ENCODE peak calls at places on chromosomes 3 and 15, in six cellular contexts. S, W, B, T, L and V are unnamed samples.

GRCh38 chr15:45588199-45588910 is 1.2 kb downstream of the BLOC1S6 start:
- DNase-seq in T (peak; percentile 54), S (no peak), W (no peak), B (no peak), L (peak; percentile 41), V (peak; percentile 39)

GRCh38 chr3:29695905-29696238 is 415.0 kb downstream of the RBMS3 start:
- DNase-seq in B (peak; percentile 2), L (no peak), T (no peak), W (no peak), S (no peak), V (no peak)

GRCh38 chr3:187889601-187890404 is 144.5 kb upstream of the BCL6 start:
- DNase-seq in W (peak; percentile 13), L (no peak), T (no peak), S (no peak), B (no peak), V (peak; percentile 38)

GRCh38 chr3:162764672-162765071 is 1268.1 kb downstream of the OTOL1 start:
- DNase-seq in B (no peak), T (no peak), W (no peak), L (no peak), S (no peak), V (no peak)

GRCh38 chr3:157099337-157100078 is 60.4 kb downstream of the CCNL1 start:
- DNase-seq in L (peak; percentile 47), B (no peak), W (no peak), T (no peak), S (no peak), V (no peak)

GRCh38 chr3:188385295-188385694 is 231.3 kb downstream of the LPP start:
- DNase-seq in W (no peak), S (no peak), B (no peak), T (no peak), L (no peak), V (no peak)

GRCh38 chr15:100336061-100336460 is 5.7 kb downstream of the ADAMTS17 start:
- DNase-seq in T (no peak), B (peak; percentile 8), L (no peak), W (no peak), S (no peak), V (no peak)

GRCh38 chr3:111541911-111542483 is at the start of gene CD96:
- DNase-seq in W (no peak), L (peak; percentile 65), T (no peak), S (peak; percentile 24), B (no peak), V (peak; percentile 5)

GRCh38 chr3:37867144-37867543 is 5.5 kb downstream of the CTDSPL start:
- DNase-seq in W (no peak), L (no peak), T (no peak), S (no peak), B (no peak), V (no peak)

GRCh38 chr3:139427283-139428060 is 38.0 kb upstream of the COPB2 start:
- DNase-seq in B (peak; percentile 88), W (peak; percentile 60), L (peak; percentile 71), S (no peak), T (peak; percentile 91), V (peak; percentile 97)

GRCh38 chr3:195834675-195835583 is 23.2 kb upstream of the MUC4 start:
- DNase-seq in W (no peak), L (no peak), B (peak; percentile 1), T (no peak), S (peak; percentile 59), V (no peak)

GRCh38 chr3:171873561-171873960 is 30.4 kb downstream of the TMEM212 start:
- DNase-seq in L (peak; percentile 70), T (no peak), W (no peak), S (no peak), B (no peak), V (peak; percentile 60)

GRCh38 chr15:38699633-38700230 is 135.1 kb upstream of the RASGRP1 start:
- DNase-seq in B (peak; percentile 76), L (peak; percentile 65), S (peak; percentile 83), T (peak; percentile 89), W (peak; percentile 54), V (peak; percentile 83)

GRCh38 chr3:16529264-16529663 is 15.8 kb upstream of the RFTN1 start:
- DNase-seq in L (no peak), T (no peak), B (no peak), W (no peak), S (no peak), V (peak; percentile 46)

GRCh38 chr15:83626171-83626802 is 27.6 kb upstream of the ADAMTSL3 start:
- DNase-seq in T (no peak), W (no peak), S (no peak), B (no peak), L (no peak), V (no peak)

GRCh38 chr15:43901485-43901884 is 74.7 kb downstream of the WDR76 start:
- DNase-seq in W (no peak), B (no peak), T (no peak), L (no peak), S (no peak), V (no peak)

GRCh38 chr3:45130476-45130875 is 15.7 kb downstream of the CDCP1 start:
- DNase-seq in B (no peak), L (no peak), T (no peak), W (no peak), S (no peak), V (no peak)

GRCh38 chr3:193730498-193730897 is 137.5 kb downstream of the OPA1 start:
- DNase-seq in W (no peak), T (no peak), L (no peak), S (no peak), B (no peak), V (no peak)

GRCh38 chr3:120634539-120634938 is 38.4 kb downstream of the NDUFB4 start:
- DNase-seq in B (no peak), L (no peak), S (no peak), T (no peak), W (no peak), V (peak; percentile 20)

GRCh38 chr3:57556459-57557087 is 499 bp downstream of the PDE12 start:
- DNase-seq in B (no peak), W (no peak), T (peak; percentile 65), L (no peak), S (peak; percentile 33), V (peak; percentile 56)

GRCh38 chr3:157204431-157204830 is 44.5 kb upstream of the CCNL1 start:
- DNase-seq in L (peak; percentile 67), B (peak; percentile 38), T (peak; percentile 62), S (no peak), W (no peak), V (peak; percentile 90)

GRCh38 chr3:147422934-147423599 is 13.9 kb downstream of the ZIC1 start:
- DNase-seq in B (peak; percentile 84), W (no peak), L (no peak), S (no peak), T (no peak), V (no peak)

GRCh38 chr3:14148041-14148985 is 23.5 kb downstream of the TMEM43 start:
- DNase-seq in S (no peak), B (peak; percentile 55), L (no peak), W (no peak), T (no peak), V (no peak)
- H3K9ac ChIP-seq in S (no peak overlapping the region), B (no peak overlapping the region), L (no peak overlapping the region), W (no peak overlapping the region), T (no peak overlapping the region), V (no peak overlapping the region)

GRCh38 chr3:129442486-129442885 is 2.5 kb downstream of the IFT122 start:
- DNase-seq in B (no peak), L (no peak), S (no peak), W (no peak), T (no peak), V (no peak)
- H3K4me3 ChIP-seq in B (no peak overlapping the region), L (no peak overlapping the region), S (no peak overlapping the region), W (no peak overlapping the region), T (no peak overlapping the region), V (peak overlapping the region; percentile 95)

GRCh38 chr15:81160312-81161214 is 26.5 kb downstream of the CFAP161 start:
- DNase-seq in B (no peak), L (peak; percentile 95), W (no peak), S (no peak), T (no peak), V (peak; percentile 92)
- H3K9me3 ChIP-seq in B (no peaks in the 10 kb centered on the region), L (no peaks in the 10 kb centered on the region), W (no peaks in the 10 kb centered on the region), S (no peaks in the 10 kb centered on the region), T (no peaks in the 10 kb centered on the region), V (no peaks in the 10 kb centered on the region)

DNA sequence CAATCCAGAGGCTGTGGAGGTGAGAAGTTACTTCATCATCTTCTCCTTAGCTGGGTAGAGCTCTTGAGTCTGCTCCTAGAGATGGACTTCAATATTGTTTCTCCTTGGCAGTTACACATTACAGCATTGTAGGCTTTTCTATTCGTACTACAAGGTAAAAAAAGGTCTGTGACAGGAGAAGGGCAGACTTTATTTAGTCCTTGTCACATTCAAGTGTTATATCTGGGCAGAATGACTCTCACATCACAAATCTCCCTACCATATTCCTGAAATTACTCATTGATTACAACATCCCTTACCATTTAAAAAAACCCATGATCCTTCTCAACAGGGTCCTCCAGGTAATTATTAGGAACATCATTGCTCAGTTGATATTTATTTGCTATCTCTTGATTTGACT is 75.0 kb downstream of the AGBL1 start:
- DNase-seq in W (no peak), S (no peak), L (no peak), B (no peak), T (no peak), V (no peak)
- H3K9ac ChIP-seq in W (no peak overlapping the region), S (no peak overlapping the region), L (no peak overlapping the region), B (no peak overlapping the region), T (no peak overlapping the region), V (no peak overlapping the region)

DNA sequence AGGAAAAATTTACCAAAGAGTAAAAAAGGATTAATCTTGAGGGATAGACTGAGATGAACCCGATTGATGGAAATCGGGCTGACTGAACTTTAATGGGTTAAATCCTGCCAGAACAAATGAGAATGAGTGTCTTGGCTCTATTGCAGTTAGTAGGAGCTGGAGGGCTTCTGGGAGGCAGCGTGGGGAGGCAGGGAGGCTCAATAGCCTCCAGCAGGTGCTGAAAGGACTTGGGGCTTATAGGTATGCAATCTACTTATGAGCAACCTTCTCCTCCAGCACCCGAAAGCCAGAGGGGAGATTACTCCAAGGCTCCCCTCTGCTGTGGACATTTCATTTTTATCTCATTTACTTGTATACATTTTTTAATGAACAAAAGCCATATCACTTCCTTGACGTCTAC is 1.0 kb upstream of the CRYBG3 start:
- DNase-seq in W (no peak), S (no peak), B (no peak), T (no peak), L (no peak), V (no peak)
- H3K4me3 ChIP-seq in W (no peak overlapping the region), S (peak overlapping the region; percentile 88), B (no peak overlapping the region), T (peak overlapping the region; percentile 73), L (no peak overlapping the region), V (peak overlapping the region; percentile 97)